ENCODE peak calls at places on chromosomes 13 and 19, in four cellular contexts. A is WERI-Rb-1, J is body of pancreas, D is heart right ventricle. C is an unnamed sample.

GRCh38 chr19:10135551-10136334 is 16.0 kb upstream of the EIF3G start:
- DNase-seq in D (no peak), J (no peak), A (no peak), C (no peak)

GRCh38 chr19:38168632-38169031 is 55.4 kb downstream of the DPF1 start:
- DNase-seq in J (no peak), A (no peak), D (no peak), C (no peak)

GRCh38 chr13:96707146-96707545 is 287.1 kb downstream of the OXGR1 start:
- DNase-seq in A (no peak), D (no peak), J (no peak), C (no peak)

GRCh38 chr19:45569619-45570421 is 14.8 kb downstream of the OPA3 start:
- DNase-seq in J (peak; percentile 70), D (peak; percentile 45), A (peak; percentile 73), C (no peak)

GRCh38 chr19:47493378-47494210 is 9.6 kb upstream of the KPTN start:
- DNase-seq in J (no peak), D (peak; percentile 56), A (no peak), C (no peak)

GRCh38 chr13:31970237-31970930 is 61.2 kb upstream of the FRY start:
- DNase-seq in A (no peak), D (no peak), J (no peak), C (no peak)

GRCh38 chr19:49654581-49654980 is 11.1 kb downstream of the IRF3 start:
- DNase-seq in J (no peak), D (no peak), A (no peak), C (no peak)

GRCh38 chr13:41458939-41459753 is 1.8 kb downstream of the RGCC start:
- DNase-seq in D (peak; percentile 45), J (peak; percentile 43), A (peak; percentile 7), C (no peak)

GRCh38 chr19:11242864-11243797 is 3.7 kb downstream of the ANGPTL8 start:
- DNase-seq in J (peak; percentile 94), A (peak; percentile 95), D (peak; percentile 96), C (no peak)

GRCh38 chr19:19661675-19662251 is 1.7 kb downstream of the ATP13A1 start:
- DNase-seq in D (no peak), J (no peak), A (peak; percentile 77), C (no peak)

GRCh38 chr13:50452028-50452427 is 391.5 kb downstream of the DLEU7 start:
- DNase-seq in D (no peak), J (no peak), A (no peak), C (no peak)

GRCh38 chr19:14433454-14434156 is 499 bp downstream of the PKN1 start:
- DNase-seq in J (peak; percentile 40), D (peak; percentile 33), A (no peak), C (no peak)

GRCh38 chr13:21738636-21739035 is 67.8 kb downstream of the FGF9 start:
- DNase-seq in A (no peak), D (no peak), J (no peak), C (no peak)

GRCh38 chr19:46426506-46427162 is 2.1 kb downstream of the PNMA8C start:
- DNase-seq in J (peak; percentile 84), A (peak; percentile 87), D (peak; percentile 59), C (no peak)

GRCh38 chr19:29259153-29259552 is 46.2 kb upstream of the UQCRFS1 start:
- DNase-seq in J (no peak), D (no peak), A (peak; percentile 28), C (no peak)

GRCh38 chr19:20078696-20079095 is 896 bp downstream of the ZNF90 start:
- DNase-seq in A (no peak), D (peak; percentile 16), J (peak; percentile 16), C (no peak)

GRCh38 chr13:110641055-110642015 is 26.0 kb downstream of the NAXD start:
- DNase-seq in J (no peak), D (peak; percentile 37), A (no peak), C (no peak)

GRCh38 chr13:23619073-23619855 is 49.1 kb downstream of the TNFRSF19 start:
- DNase-seq in D (no peak), A (no peak), J (no peak), C (no peak)

GRCh38 chr13:85265296-85265695 is 533.9 kb downstream of the SLITRK6 start:
- DNase-seq in J (no peak), D (no peak), A (no peak), C (no peak)

GRCh38 chr13:85260896-85261295 is 538.3 kb downstream of the SLITRK6 start:
- DNase-seq in J (no peak), D (no peak), A (no peak), C (no peak)

GRCh38 chr13:85266331-85266730 is 532.9 kb downstream of the SLITRK6 start:
- DNase-seq in D (no peak), J (no peak), A (no peak), C (no peak)

GRCh38 chr13:85261757-85262346 is 537.4 kb downstream of the SLITRK6 start:
- DNase-seq in D (no peak), A (no peak), J (no peak), C (no peak)

DNA sequence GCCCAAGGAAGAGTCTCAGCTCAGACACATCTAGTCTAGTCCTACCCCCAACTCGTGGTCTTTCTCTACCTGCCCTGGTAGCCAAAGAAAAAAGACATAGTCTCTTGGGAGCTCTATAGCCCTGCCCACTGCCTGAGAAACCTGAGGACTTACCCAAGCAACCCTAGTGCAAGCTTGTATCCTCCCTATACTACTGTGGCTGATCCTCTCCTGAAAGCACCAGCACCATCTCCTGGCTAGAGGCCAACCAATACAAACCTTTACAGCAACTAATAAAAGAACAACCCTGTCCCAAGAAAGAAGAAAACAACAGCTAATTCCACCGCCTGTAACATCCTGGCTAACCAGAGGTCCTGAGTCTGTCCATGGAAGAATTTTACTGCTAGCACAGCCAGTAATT is 532.4 kb downstream of the SLITRK6 start:
- DNase-seq in D (no peak), J (no peak), A (peak; percentile 27), C (no peak)
- TF ChIP-seq CTCF in D (no peak), J (no peak), A (no peak), C (no peak)

GRCh38 chr19:5805465-5806132 is 732 bp downstream of the NRTN start:
- DNase-seq in D (peak; percentile 58), J (peak; percentile 90), A (peak; percentile 93), C (no peak)

GRCh38 chr19:5801796-5802616 is 2.9 kb upstream of the NRTN start:
- DNase-seq in J (no peak), D (no peak), A (no peak), C (no peak)

GRCh38 chr19:5803752-5804515 is 933 bp upstream of the NRTN start:
- DNase-seq in J (peak; percentile 96), D (peak; percentile 85), A (peak; percentile 96), C (no peak)

GRCh38 chr19:5804516-5805464 is at the start of gene NRTN:
- DNase-seq in D (no peak), J (peak; percentile 70), A (peak; percentile 57), C (no peak)

GRCh38 chr19:5803441-5803751 is 1.5 kb upstream of the NRTN start:
- DNase-seq in A (no peak), D (no peak), J (no peak), C (no peak)
- H3K4me3 ChIP-seq in A (peak overlapping the region; percentile 39), D (peak overlapping the region; percentile 49), J (no peak overlapping the region), C (no peak overlapping the region)

DNA sequence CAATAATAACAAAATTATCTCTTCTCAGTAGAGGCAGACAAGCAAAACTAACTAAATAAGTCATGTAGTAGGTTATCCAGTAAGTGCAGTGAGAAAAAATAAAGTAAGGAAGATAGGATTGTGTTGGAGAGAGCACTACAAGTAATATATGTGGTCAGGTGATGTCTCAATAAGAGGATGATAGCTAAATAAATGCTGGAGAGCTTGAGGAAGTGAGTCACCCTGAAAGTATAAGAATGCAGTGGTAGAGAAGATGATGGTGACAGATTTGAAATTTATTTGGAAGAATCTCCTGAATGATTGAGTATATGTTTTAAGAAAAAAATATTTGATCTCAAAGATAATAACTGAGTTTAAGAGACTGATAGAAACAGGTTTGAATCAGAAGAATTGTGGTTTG is 152.2 kb upstream of the PRR20A start:
- DNase-seq in D (no peak), J (no peak), A (no peak), C (no peak)
- H3K36me3 ChIP-seq in D (no peaks in the 10 kb centered on the region), J (no peaks in the 10 kb centered on the region), A (no peaks in the 10 kb centered on the region), C (no peaks in the 10 kb centered on the region)

GRCh38 chr13:74573654-74574053 is 439.4 kb upstream of the KLF12 start:
- DNase-seq in D (no peak), J (no peak), A (peak; percentile 64), C (no peak)
- TF ChIP-seq CTCF in D (peak; percentile 19), J (no peak), A (peak; percentile 70), C (peak; percentile 34)

GRCh38 chr13:77323858-77324257 is 3.0 kb downstream of the MYCBP2 start:
- DNase-seq in D (no peak), J (no peak), A (no peak), C (no peak)
- H3K4me3 ChIP-seq in D (no peak overlapping the region), J (no peak overlapping the region), A (no peak overlapping the region), C (no peak overlapping the region)

GRCh38 chr19:56145698-56146097 is 4.6 kb downstream of the ZNF444 start:
- DNase-seq in D (no peak), A (no peak), J (peak; percentile 60), C (no peak)
- H3K36me3 ChIP-seq in D (no peaks in the 10 kb centered on the region), A (peaks cover 25% of the 10 kb centered on the region), J (no peaks in the 10 kb centered on the region), C (peaks cover 2% of the 10 kb centered on the region)